ENCODE peak calls at places on chromosomes 4 and X, in five cellular contexts. M, A, Q, F and D are unnamed samples.

GRCh38 chr4:1378559-1379231 is 27.5 kb downstream of the NKX1-1 start:
- DNase-seq in M (no peak), A (no peak), Q (no peak), F (no peak), D (no peak)

GRCh38 chr4:181656748-181657147 is 586.5 kb upstream of the TENM3 start:
- DNase-seq in M (no peak), A (no peak), Q (no peak), F (no peak), D (no peak)

GRCh38 chrX:38000706-38001105 is 5.6 kb upstream of the SYTL5 start:
- DNase-seq in M (no peak), A (no peak), Q (no peak), F (no peak), D (no peak)

GRCh38 chrX:55452825-55453124 is 848 bp downstream of the MAGEH1 start:
- DNase-seq in M (peak; percentile 1), A (no peak), Q (no peak), F (no peak), D (no peak)

GRCh38 chr4:87151730-87152129 is 68.7 kb downstream of the KLHL8 start:
- DNase-seq in M (no peak), A (no peak), Q (no peak), F (no peak), D (no peak)

GRCh38 chr4:160373911-160374310 is 1271.0 kb downstream of the RAPGEF2 start:
- DNase-seq in M (no peak), A (no peak), Q (no peak), F (no peak), D (no peak)

GRCh38 chrX:80648023-80648422 is 161.7 kb downstream of the BRWD3 start:
- DNase-seq in M (peak; percentile 43), A (no peak), Q (no peak), F (no peak), D (peak; percentile 0)

GRCh38 chrX:153687121-153688039 is at the start of gene SLC6A8:
- DNase-seq in M (peak; percentile 59), A (peak; percentile 38), Q (peak; percentile 73), F (peak; percentile 77), D (peak; percentile 67)

GRCh38 chr4:3355266-3355748 is 62.5 kb downstream of the RGS12 start:
- DNase-seq in M (no peak), A (no peak), Q (no peak), F (no peak), D (no peak)

GRCh38 chr4:102390438-102390837 is 45.2 kb upstream of the SLC39A8 start:
- DNase-seq in M (no peak), A (no peak), Q (no peak), F (no peak), D (no peak)

GRCh38 chrX:107677501-107677901 is 49.2 kb downstream of the PRPS1 start:
- DNase-seq in M (no peak), A (no peak), Q (no peak), F (no peak), D (no peak)

GRCh38 chr4:55491486-55491885 is 55.2 kb downstream of the CLOCK start:
- DNase-seq in M (no peak), A (no peak), Q (no peak), F (no peak), D (no peak)

GRCh38 chrX:19953145-19953544 is 37.7 kb downstream of the BCLAF3 start:
- DNase-seq in M (no peak), A (no peak), Q (no peak), F (no peak), D (no peak)

GRCh38 chrX:76555816-76556215 is 128.3 kb downstream of the MAGEE1 start:
- DNase-seq in M (peak; percentile 60), A (peak; percentile 1), Q (no peak), F (no peak), D (no peak)

GRCh38 chrX:44731160-44731559 is 112.7 kb upstream of the DUSP21 start:
- DNase-seq in M (no peak), A (no peak), Q (no peak), F (no peak), D (no peak)

GRCh38 chr4:124409044-124409443 is 303.5 kb downstream of the ANKRD50 start:
- DNase-seq in M (no peak), A (no peak), Q (no peak), F (no peak), D (no peak)

GRCh38 chr4:165378763-165379631 is at the start of gene CPE:
- DNase-seq in M (peak; percentile 46), A (peak; percentile 50), Q (peak; percentile 75), F (peak; percentile 78), D (peak; percentile 77)

GRCh38 chrX:129984196-129984962 is 1.9 kb downstream of the BCORL1 start:
- DNase-seq in M (peak; percentile 35), A (no peak), Q (peak; percentile 16), F (no peak), D (no peak)

GRCh38 chr4:176142253-176142652 is 53.1 kb downstream of the SPATA4 start:
- DNase-seq in M (no peak), A (no peak), Q (no peak), F (no peak), D (no peak)

GRCh38 chr4:71785957-71786356 is 2.1 kb upstream of the GC start:
- DNase-seq in M (no peak), A (no peak), Q (no peak), F (no peak), D (no peak)

GRCh38 chrX:10769696-10770619 is 149.6 kb upstream of the MID1 start:
- DNase-seq in M (no peak), A (no peak), Q (no peak), F (no peak), D (peak; percentile 2)

GRCh38 chr4:128332086-128332485 is 44.5 kb upstream of the PGRMC2 start:
- DNase-seq in M (no peak), A (no peak), Q (no peak), F (no peak), D (no peak)

GRCh38 chr4:38576767-38577166 is 87.2 kb upstream of the KLF3 start:
- DNase-seq in M (no peak), A (no peak), Q (no peak), F (no peak), D (no peak)

GRCh38 chrX:39263946-39264483 is 462.8 kb downstream of the MID1IP1 start:
- DNase-seq in M (no peak), A (no peak), Q (no peak), F (no peak), D (no peak)

GRCh38 chr4:73589887-73590801 is 30.1 kb downstream of the RASSF6 start:
- DNase-seq in M (no peak), A (no peak), Q (no peak), F (no peak), D (no peak)

GRCh38 chrX:103520391-103520790 is 1.1 kb upstream of the RAB40A start:
- DNase-seq in M (no peak), A (no peak), Q (no peak), F (no peak), D (no peak)

GRCh38 chr4:74096265-74096980 is 2.6 kb downstream of the CXCL2 start:
- DNase-seq in M (no peak), A (no peak), Q (no peak), F (no peak), D (no peak)

GRCh38 chr4:10490996-10491395 is 33.8 kb upstream of the ZNF518B start:
- DNase-seq in M (no peak), A (no peak), Q (no peak), F (no peak), D (no peak)

GRCh38 chrX:68843992-68844391 is 15.2 kb downstream of the EFNB1 start:
- DNase-seq in M (no peak), A (no peak), Q (no peak), F (no peak), D (no peak)

GRCh38 chr4:337932-338758 is 531 bp downstream of the ZNF141 start:
- DNase-seq in M (peak; percentile 2), A (peak; percentile 59), Q (peak; percentile 5), F (no peak), D (no peak)

GRCh38 chrX:2159393-2159792 is 341.4 kb downstream of the DHRSX start:
- DNase-seq in M (no peak), A (no peak), Q (no peak), F (no peak), D (no peak)

GRCh38 chr4:153061971-153062370 is 125.8 kb downstream of the FHDC1 start:
- DNase-seq in M (no peak), A (no peak), Q (no peak), F (no peak), D (no peak)

GRCh38 chr4:83255584-83255983 is 29.0 kb downstream of the COQ2 start:
- DNase-seq in M (no peak), A (no peak), Q (no peak), F (no peak), D (no peak)

GRCh38 chrX:134139090-134139489 is 97.9 kb upstream of the CCDC160 start:
- DNase-seq in M (no peak), A (no peak), Q (no peak), F (no peak), D (no peak)

GRCh38 chr4:138560448-138560847 is 318.3 kb upstream of the SLC7A11 start:
- DNase-seq in M (no peak), A (no peak), Q (no peak), F (no peak), D (no peak)

GRCh38 chr4:121697626-121698025 is 846 bp upstream of the ANXA5 start:
- DNase-seq in M (no peak), A (no peak), Q (no peak), F (no peak), D (peak; percentile 21)

GRCh38 chrX:48559636-48560035 is 14.6 kb upstream of the RBM3 start:
- DNase-seq in M (no peak), A (no peak), Q (no peak), F (no peak), D (no peak)

GRCh38 chr4:112214397-112215264 is 17.0 kb upstream of the AP1AR start:
- DNase-seq in M (peak; percentile 59), A (no peak), Q (no peak), F (no peak), D (no peak)